ENCODE peak calls at places on chromosomes 13 and 19, in eight cellular contexts. X is GM04503; H is stimulated activated CD4-positive, alpha-beta T cell treated with anti-CD3 and anti-CD28 coated beads, Interleukin-1b, Interleukin-23, amount 100 ng/mL, for 48 hours; G is NCI-H146; C is germinal center; F is NCI-H2081; N is cardiac septum; K is hypothalamus. Z is an unnamed sample.

GRCh38 chr13:21106089-21106488 is 44.7 kb upstream of the LATS2 start:
- DNase-seq in F (no peak), C (no peak), G (no peak), X (peak; percentile 60), K (no peak), H (no peak), N (no peak), Z (no peak)

GRCh38 chr13:30908416-30908980 is 2.4 kb downstream of the MEDAG start:
- DNase-seq in H (no peak), F (no peak), X (no peak), G (no peak), K (no peak), C (no peak), N (no peak), Z (no peak)

GRCh38 chr19:14363203-14364097 is 17.8 kb upstream of the ADGRE5 start:
- DNase-seq in H (peak; percentile 74), G (peak; percentile 82), F (no peak), C (no peak), K (no peak), N (peak; percentile 90), X (no peak), Z (no peak)

GRCh38 chr13:46010148-46010547 is 42.4 kb downstream of the ZC3H13 start:
- DNase-seq in F (no peak), H (no peak), N (no peak), K (no peak), C (no peak), G (no peak), X (no peak), Z (no peak)

GRCh38 chr13:22278336-22278929 is 607.6 kb downstream of the FGF9 start:
- DNase-seq in N (no peak), X (peak; percentile 10), F (peak; percentile 54), H (peak; percentile 40), K (no peak), C (no peak), G (no peak), Z (peak; percentile 51)

GRCh38 chr19:15210323-15210774 is 9.6 kb upstream of the NOTCH3 start:
- DNase-seq in C (no peak), N (peak; percentile 87), H (no peak), K (no peak), G (no peak), X (peak; percentile 31), F (no peak), Z (no peak)

GRCh38 chr19:42088471-42089190 is 12.7 kb downstream of the ZNF574 start:
- DNase-seq in K (no peak), G (no peak), X (no peak), N (no peak), C (no peak), H (no peak), F (no peak), Z (no peak)

GRCh38 chr13:46106839-46107371 is 2.1 kb upstream of the CPB2 start:
- DNase-seq in K (no peak), G (no peak), X (no peak), C (no peak), F (no peak), N (no peak), H (no peak), Z (no peak)

GRCh38 chr19:32677657-32678056 is 2.0 kb downstream of the RGS9BP start:
- DNase-seq in C (no peak), F (no peak), G (no peak), K (no peak), N (no peak), X (no peak), H (no peak), Z (no peak)

GRCh38 chr19:543912-544608 is at the start of gene GZMM:
- DNase-seq in G (no peak), F (no peak), H (peak; percentile 73), K (no peak), C (no peak), N (no peak), X (no peak), Z (peak; percentile 72)

GRCh38 chr13:88926890-88927502 is 1255.8 kb downstream of the SLITRK5 start:
- DNase-seq in N (no peak), X (no peak), K (no peak), G (no peak), C (no peak), F (no peak), H (no peak), Z (no peak)

GRCh38 chr13:55654243-55654642 is 1486.5 kb upstream of the PRR20A start:
- DNase-seq in K (no peak), G (no peak), H (no peak), C (no peak), N (no peak), F (no peak), X (no peak), Z (no peak)

GRCh38 chr19:49635530-49636229 is 4.3 kb downstream of the RRAS start:
- DNase-seq in H (no peak), K (no peak), C (no peak), N (no peak), F (no peak), X (no peak), G (no peak), Z (no peak)

GRCh38 chr13:36126496-36126895 is 4.7 kb downstream of the DCLK1 start:
- DNase-seq in N (no peak), G (no peak), H (no peak), C (no peak), F (no peak), X (no peak), K (no peak), Z (no peak)

GRCh38 chr19:2977686-2978466 is 512 bp downstream of the TLE6 start:
- DNase-seq in X (no peak), F (no peak), K (no peak), N (no peak), H (no peak), G (no peak), C (no peak), Z (no peak)

GRCh38 chr19:57363734-57364181 is 407 bp downstream of the TRAPPC2B start:
- DNase-seq in X (no peak), F (no peak), N (no peak), G (peak; percentile 27), H (no peak), C (no peak), K (no peak), Z (no peak)

GRCh38 chr13:63864171-63864902 is 2448.7 kb upstream of the PCDH20 start:
- DNase-seq in N (no peak), X (no peak), H (no peak), G (no peak), C (no peak), K (no peak), F (no peak), Z (no peak)

GRCh38 chr13:113119166-113119821 is 3.3 kb upstream of the F10 start:
- DNase-seq in F (no peak), C (no peak), K (no peak), H (no peak), N (no peak), X (no peak), G (no peak), Z (no peak)

GRCh38 chr13:113350065-113350937 is 13.6 kb downstream of the GRTP1 start:
- DNase-seq in K (no peak), H (no peak), N (no peak), X (no peak), G (no peak), C (no peak), F (no peak), Z (no peak)

GRCh38 chr19:46656541-46656940 is 4.4 kb downstream of the DACT3 start:
- DNase-seq in H (peak; percentile 42), X (no peak), K (no peak), C (no peak), N (no peak), F (no peak), G (no peak), Z (no peak)

Z was measured in T follicular helper cell.